ENCODE peak calls at places on chromosome 12, in six cellular contexts. U is NCI-H748 treated with DMSO at 0.1 percent for 48 hours; V is PC-3; P is stimulated activated CD4-positive, alpha-beta T cell treated with anti-CD3 and anti-CD28 coated beads, Interleukin-4, amount 100 ng/mL, for 48 hours; R is choroid plexus epithelial cell; L is iPS-NIHi11. F is an unnamed sample.

GRCh38 chr12:51832708-51833107 is 15.8 kb downstream of the FIGNL2 start:
- DNase-seq in U (no peak), V (no peak), P (no peak), R (no peak), L (no peak), F (no peak)

GRCh38 chr12:107461222-107461980 is 224.2 kb upstream of the PWP1 start:
- DNase-seq in U (no peak), V (peak), P (no peak), R (peak), L (no peak), F (peak)

GRCh38 chr12:102479099-102479887 is 1.1 kb downstream of the IGF1 start:
- DNase-seq in U (no peak), V (no peak), P (no peak), R (no peak), L (no peak), F (no peak)

GRCh38 chr12:124829008-124829707 is 34.5 kb downstream of the SCARB1 start:
- DNase-seq in U (no peak), V (peak), P (no peak), R (peak), L (no peak), F (peak)

GRCh38 chr12:1837541-1838206 is 17.3 kb downstream of the LRTM2 start:
- DNase-seq in U (no peak), V (peak), P (no peak), R (peak), L (no peak), F (no peak)

GRCh38 chr12:95440401-95440800 is 33.6 kb upstream of the METAP2 start:
- DNase-seq in U (no peak), V (no peak), P (no peak), R (peak), L (no peak), F (no peak)

GRCh38 chr12:1933342-1933992 is 15.0 kb upstream of the CACNA2D4 start:
- DNase-seq in U (no peak), V (no peak), P (no peak), R (peak), L (no peak), F (no peak)

GRCh38 chr12:132160671-132161045 is 16.4 kb downstream of the NOC4L start:
- DNase-seq in U (no peak), V (no peak), P (no peak), R (no peak), L (no peak), F (no peak)

GRCh38 chr12:130491421-130492357 is 154.0 kb downstream of the PIWIL1 start:
- DNase-seq in U (no peak), V (no peak), P (no peak), R (no peak), L (no peak), F (no peak)

GRCh38 chr12:88493651-88494050 is 86.6 kb downstream of the KITLG start:
- DNase-seq in U (no peak), V (peak), P (no peak), R (peak), L (no peak), F (peak)

GRCh38 chr12:81517296-81517695 is 241.9 kb downstream of the PPFIA2 start:
- DNase-seq in U (no peak), V (no peak), P (no peak), R (no peak), L (no peak), F (no peak)

GRCh38 chr12:49092086-49092815 is 2.4 kb downstream of the DHH start:
- DNase-seq in U (no peak), V (peak), P (peak), R (peak), L (peak), F (no peak)

GRCh38 chr12:7439579-7440505 is 4.1 kb downstream of the CD163L1 start:
- DNase-seq in U (no peak), V (no peak), P (peak), R (peak), L (peak), F (no peak)

GRCh38 chr12:74646831-74647230 is 109.2 kb downstream of the ATXN7L3B start:
- DNase-seq in U (peak), V (peak), P (no peak), R (peak), L (no peak), F (peak)

GRCh38 chr12:39587247-39587646 is 32.4 kb downstream of the ABCD2 start:
- DNase-seq in U (no peak), V (peak), P (no peak), R (peak), L (no peak), F (peak)

GRCh38 chr12:100225491-100225890 is 24.9 kb downstream of the ACTR6 start:
- DNase-seq in U (no peak), V (peak), P (no peak), R (no peak), L (no peak), F (no peak)

GRCh38 chr12:64633940-64634337 is 23.6 kb downstream of the RASSF3 start:
- DNase-seq in U (no peak), V (peak), P (no peak), R (peak), L (no peak), F (peak)

GRCh38 chr12:123089125-123089524 is 61.8 kb downstream of the PITPNM2 start:
- DNase-seq in U (no peak), V (no peak), P (no peak), R (no peak), L (no peak), F (no peak)

GRCh38 chr12:106118-106561 is 39.6 kb downstream of the IQSEC3 start:
- DNase-seq in U (no peak), V (no peak), P (no peak), R (no peak), L (peak), F (peak)

GRCh38 chr12:94145231-94145979 is 3.0 kb upstream of the PLXNC1 start:
- DNase-seq in U (peak), V (peak), P (no peak), R (peak), L (no peak), F (no peak)

GRCh38 chr12:84128117-84128991 is 784.2 kb downstream of the SLC6A15 start:
- DNase-seq in U (no peak), V (no peak), P (no peak), R (no peak), L (no peak), F (no peak)

GRCh38 chr12:84996759-84997158 is 39.3 kb downstream of the TSPAN19 start:
- DNase-seq in U (no peak), V (no peak), P (no peak), R (no peak), L (no peak), F (no peak)

GRCh38 chr12:95955549-95956159 is 12.5 kb downstream of the AMDHD1 start:
- DNase-seq in U (no peak), V (no peak), P (no peak), R (no peak), L (no peak), F (no peak)

GRCh38 chr12:52614381-52615207 is 3.8 kb downstream of the KRT73 start:
- DNase-seq in U (no peak), V (no peak), P (no peak), R (no peak), L (no peak), F (no peak)

GRCh38 chr12:45988259-45988658 is 2.1 kb downstream of the SCAF11 start:
- DNase-seq in U (no peak), V (peak), P (no peak), R (peak), L (no peak), F (peak)

GRCh38 chr12:12008931-12009611 is 61.7 kb upstream of the BCL2L14 start:
- DNase-seq in U (peak), V (peak), P (peak), R (peak), L (peak), F (no peak)

GRCh38 chr12:15522574-15523187 is 200.4 kb downstream of the PTPRO start:
- DNase-seq in U (peak), V (peak), P (no peak), R (peak), L (peak), F (peak)

GRCh38 chr12:53781218-53781801 is 29.5 kb upstream of the CISTR start:
- DNase-seq in U (no peak), V (no peak), P (no peak), R (no peak), L (no peak), F (no peak)

GRCh38 chr12:29220632-29221336 is 71.7 kb downstream of the FAR2 start:
- DNase-seq in U (no peak), V (no peak), P (no peak), R (no peak), L (no peak), F (no peak)

GRCh38 chr12:56081393-56082347 is 1.7 kb downstream of the ERBB3 start:
- DNase-seq in U (no peak), V (no peak), P (no peak), R (no peak), L (peak), F (no peak)

GRCh38 chr12:95214466-95214865 is 2.8 kb downstream of the FGD6 start:
- DNase-seq in U (no peak), V (peak), P (no peak), R (peak), L (no peak), F (no peak)

GRCh38 chr12:29551879-29552278 is 54.4 kb upstream of the OVCH1 start:
- DNase-seq in U (no peak), V (no peak), P (no peak), R (no peak), L (no peak), F (no peak)

GRCh38 chr12:125418902-125419564 is 353.8 kb downstream of the AACS start:
- DNase-seq in U (no peak), V (no peak), P (no peak), R (no peak), L (no peak), F (no peak)

GRCh38 chr12:79058342-79058741 is 193.8 kb downstream of the SYT1 start:
- DNase-seq in U (no peak), V (peak), P (no peak), R (peak), L (no peak), F (no peak)

GRCh38 chr12:27277846-27278260 is 33.8 kb downstream of the STK38L start:
- DNase-seq in U (no peak), V (peak), P (peak), R (peak), L (peak), F (peak)

GRCh38 chr12:89862511-89863331 is 154.1 kb upstream of the ATP2B1 start:
- DNase-seq in U (no peak), V (no peak), P (no peak), R (peak), L (no peak), F (no peak)

GRCh38 chr12:50187084-50187900 is 20.1 kb upstream of the CERS5 start:
- DNase-seq in U (no peak), V (no peak), P (peak), R (peak), L (no peak), F (no peak)

GRCh38 chr12:51971679-51972423 is 20.4 kb downstream of the ACVR1B start:
- DNase-seq in U (no peak), V (no peak), P (no peak), R (peak), L (no peak), F (no peak)

GRCh38 chr12:67155863-67156262 is 113.3 kb upstream of the CAND1 start:
- DNase-seq in U (no peak), V (peak), P (no peak), R (peak), L (no peak), F (peak)

GRCh38 chr12:31672521-31672920 is 13.0 kb downstream of the ETFBKMT start:
- DNase-seq in U (no peak), V (no peak), P (no peak), R (no peak), L (no peak), F (no peak)